ENCODE peak calls at places on chromosome 7, in ten cellular contexts. One of them, this sample, is unnamed.

GRCh38 chr7:155344270-155344617 is 46.6 kb downstream of the INSIG1 start:
- DNase-seq in GM13976: peak; percentile 77
- DNase-seq in retinal pigment epithelial cell: no peak
- DNase-seq in fibroblast of mammary gland: no peak
- DNase-seq in CD8-positive, alpha-beta T cell: no peak
- DNase-seq in heart right ventricle: no peak
- DNase-seq in GM13977: peak; percentile 78
- DNase-seq in chondrocyte: no peak
- DNase-seq in neural crest cell: no peak
- DNase-seq in AG09309: no peak
- DNase-seq in this sample: no peak

GRCh38 chr7:68009716-68010115 is 1013.1 kb downstream of the TYW1 start:
- DNase-seq in retinal pigment epithelial cell: no peak
- DNase-seq in CD8-positive, alpha-beta T cell: no peak
- DNase-seq in heart right ventricle: no peak
- DNase-seq in chondrocyte: no peak
- DNase-seq in GM13976: no peak
- DNase-seq in GM13977: no peak
- DNase-seq in fibroblast of mammary gland: no peak
- DNase-seq in neural crest cell: no peak
- DNase-seq in AG09309: no peak
- DNase-seq in this sample: peak; percentile 9

GRCh38 chr7:137142376-137142775 is 201.2 kb downstream of the PTN start:
- DNase-seq in GM13977: no peak
- DNase-seq in heart right ventricle: no peak
- DNase-seq in AG09309: no peak
- DNase-seq in GM13976: no peak
- DNase-seq in retinal pigment epithelial cell: no peak
- DNase-seq in fibroblast of mammary gland: peak; percentile 42
- DNase-seq in chondrocyte: no peak
- DNase-seq in CD8-positive, alpha-beta T cell: no peak
- DNase-seq in neural crest cell: no peak
- DNase-seq in this sample: peak; percentile 80

GRCh38 chr7:49333180-49333881 is 409.0 kb downstream of the CDC14C start:
- DNase-seq in GM13976: no peak
- DNase-seq in CD8-positive, alpha-beta T cell: no peak
- DNase-seq in chondrocyte: no peak
- DNase-seq in fibroblast of mammary gland: no peak
- DNase-seq in heart right ventricle: no peak
- DNase-seq in GM13977: peak; percentile 4
- DNase-seq in neural crest cell: no peak
- DNase-seq in retinal pigment epithelial cell: no peak
- DNase-seq in AG09309: no peak
- DNase-seq in this sample: no peak

GRCh38 chr7:83832009-83832408 is 183.1 kb upstream of the SEMA3E start:
- DNase-seq in GM13976: no peak
- DNase-seq in fibroblast of mammary gland: no peak
- DNase-seq in neural crest cell: no peak
- DNase-seq in AG09309: no peak
- DNase-seq in retinal pigment epithelial cell: no peak
- DNase-seq in CD8-positive, alpha-beta T cell: no peak
- DNase-seq in chondrocyte: no peak
- DNase-seq in heart right ventricle: no peak
- DNase-seq in GM13977: no peak
- DNase-seq in this sample: no peak

GRCh38 chr7:108403597-108404217 is 52.5 kb downstream of the NRCAM start:
- DNase-seq in retinal pigment epithelial cell: no peak
- DNase-seq in GM13977: no peak
- DNase-seq in chondrocyte: no peak
- DNase-seq in heart right ventricle: no peak
- DNase-seq in fibroblast of mammary gland: no peak
- DNase-seq in AG09309: no peak
- DNase-seq in neural crest cell: no peak
- DNase-seq in CD8-positive, alpha-beta T cell: no peak
- DNase-seq in GM13976: no peak
- DNase-seq in this sample: no peak

GRCh38 chr7:124752310-124752709 is 13.3 kb downstream of the GPR37 start:
- DNase-seq in neural crest cell: no peak
- DNase-seq in AG09309: no peak
- DNase-seq in retinal pigment epithelial cell: no peak
- DNase-seq in CD8-positive, alpha-beta T cell: no peak
- DNase-seq in GM13977: no peak
- DNase-seq in heart right ventricle: no peak
- DNase-seq in chondrocyte: no peak
- DNase-seq in GM13976: no peak
- DNase-seq in fibroblast of mammary gland: no peak
- DNase-seq in this sample: no peak

GRCh38 chr7:128352138-128352537 is 8.4 kb upstream of the RBM28 start:
- DNase-seq in fibroblast of mammary gland: peak; percentile 19
- DNase-seq in GM13977: peak; percentile 51
- DNase-seq in heart right ventricle: peak; percentile 30
- DNase-seq in chondrocyte: no peak
- DNase-seq in GM13976: no peak
- DNase-seq in retinal pigment epithelial cell: no peak
- DNase-seq in CD8-positive, alpha-beta T cell: no peak
- DNase-seq in AG09309: no peak
- DNase-seq in neural crest cell: no peak
- DNase-seq in this sample: peak; percentile 59

GRCh38 chr7:116087984-116088383 is 57.4 kb upstream of the TFEC start:
- DNase-seq in AG09309: no peak
- DNase-seq in fibroblast of mammary gland: no peak
- DNase-seq in GM13976: no peak
- DNase-seq in CD8-positive, alpha-beta T cell: no peak
- DNase-seq in chondrocyte: no peak
- DNase-seq in neural crest cell: no peak
- DNase-seq in heart right ventricle: no peak
- DNase-seq in GM13977: no peak
- DNase-seq in retinal pigment epithelial cell: no peak
- DNase-seq in this sample: no peak

GRCh38 chr7:91267558-91267955 is 3.3 kb downstream of the FZD1 start:
- DNase-seq in GM13976: no peak
- DNase-seq in heart right ventricle: peak; percentile 19
- DNase-seq in fibroblast of mammary gland: peak; percentile 56
- DNase-seq in retinal pigment epithelial cell: no peak
- DNase-seq in AG09309: peak; percentile 79
- DNase-seq in neural crest cell: no peak
- DNase-seq in GM13977: no peak
- DNase-seq in CD8-positive, alpha-beta T cell: no peak
- DNase-seq in chondrocyte: no peak
- DNase-seq in this sample: peak; percentile 14

GRCh38 chr7:22853674-22854157 is 31.1 kb upstream of the TOMM7 start:
- DNase-seq in fibroblast of mammary gland: peak; percentile 44
- DNase-seq in retinal pigment epithelial cell: no peak
- DNase-seq in CD8-positive, alpha-beta T cell: no peak
- DNase-seq in neural crest cell: no peak
- DNase-seq in heart right ventricle: no peak
- DNase-seq in GM13977: peak; percentile 25
- DNase-seq in chondrocyte: no peak
- DNase-seq in GM13976: no peak
- DNase-seq in AG09309: no peak
- DNase-seq in this sample: peak; percentile 42
- TF ChIP-seq CTCF in fibroblast of mammary gland: no peak
- TF ChIP-seq CTCF in retinal pigment epithelial cell: peak; percentile 35
- TF ChIP-seq CTCF in CD8-positive, alpha-beta T cell: no peak
- TF ChIP-seq CTCF in neural crest cell: no peak
- TF ChIP-seq CTCF in heart right ventricle: peak; percentile 87
- TF ChIP-seq CTCF in GM13977: peak; percentile 45
- TF ChIP-seq CTCF in chondrocyte: no peak
- TF ChIP-seq CTCF in GM13976: peak; percentile 55
- TF ChIP-seq CTCF in AG09309: no peak
- TF ChIP-seq CTCF in this sample: no peak

GRCh38 chr7:101519324-101520017 is 109.6 kb downstream of the MYL10 start:
- DNase-seq in GM13977: no peak
- DNase-seq in neural crest cell: no peak
- DNase-seq in retinal pigment epithelial cell: no peak
- DNase-seq in GM13976: no peak
- DNase-seq in chondrocyte: no peak
- DNase-seq in AG09309: peak; percentile 57
- DNase-seq in fibroblast of mammary gland: peak; percentile 78
- DNase-seq in CD8-positive, alpha-beta T cell: no peak
- DNase-seq in heart right ventricle: no peak
- DNase-seq in this sample: no peak
- TF ChIP-seq CTCF in GM13977: no peak
- TF ChIP-seq CTCF in neural crest cell: no peak
- TF ChIP-seq CTCF in retinal pigment epithelial cell: no peak
- TF ChIP-seq CTCF in GM13976: no peak
- TF ChIP-seq CTCF in chondrocyte: no peak
- TF ChIP-seq CTCF in AG09309: no peak
- TF ChIP-seq CTCF in fibroblast of mammary gland: no peak
- TF ChIP-seq CTCF in CD8-positive, alpha-beta T cell: no peak
- TF ChIP-seq CTCF in heart right ventricle: no peak
- TF ChIP-seq CTCF in this sample: no peak

GRCh38 chr7:12686234-12686893 is 1.1 kb upstream of the ARL4A start:
- DNase-seq in GM13976: peak; percentile 89
- DNase-seq in neural crest cell: peak; percentile 93
- DNase-seq in GM13977: peak; percentile 90
- DNase-seq in retinal pigment epithelial cell: peak; percentile 87
- DNase-seq in fibroblast of mammary gland: peak; percentile 97
- DNase-seq in heart right ventricle: peak; percentile 89
- DNase-seq in chondrocyte: peak; percentile 93
- DNase-seq in AG09309: no peak
- DNase-seq in CD8-positive, alpha-beta T cell: peak; percentile 96
- DNase-seq in this sample: peak; percentile 88

GRCh38 chr7:12684733-12685132 is 2.7 kb upstream of the ARL4A start:
- DNase-seq in GM13977: no peak
- DNase-seq in GM13976: no peak
- DNase-seq in heart right ventricle: no peak
- DNase-seq in AG09309: no peak
- DNase-seq in neural crest cell: no peak
- DNase-seq in chondrocyte: no peak
- DNase-seq in retinal pigment epithelial cell: no peak
- DNase-seq in fibroblast of mammary gland: no peak
- DNase-seq in CD8-positive, alpha-beta T cell: no peak
- DNase-seq in this sample: no peak

GRCh38 chr7:12684186-12684585 is 3.2 kb upstream of the ARL4A start:
- DNase-seq in chondrocyte: no peak
- DNase-seq in GM13976: no peak
- DNase-seq in CD8-positive, alpha-beta T cell: no peak
- DNase-seq in AG09309: no peak
- DNase-seq in retinal pigment epithelial cell: no peak
- DNase-seq in fibroblast of mammary gland: no peak
- DNase-seq in heart right ventricle: no peak
- DNase-seq in GM13977: no peak
- DNase-seq in neural crest cell: no peak
- DNase-seq in this sample: no peak

GRCh38 chr7:12685550-12685949 is 1.9 kb upstream of the ARL4A start:
- DNase-seq in chondrocyte: no peak
- DNase-seq in CD8-positive, alpha-beta T cell: peak; percentile 50
- DNase-seq in GM13976: no peak
- DNase-seq in neural crest cell: peak; percentile 49
- DNase-seq in fibroblast of mammary gland: peak; percentile 72
- DNase-seq in retinal pigment epithelial cell: peak; percentile 48
- DNase-seq in AG09309: no peak
- DNase-seq in heart right ventricle: peak; percentile 36
- DNase-seq in GM13977: no peak
- DNase-seq in this sample: peak; percentile 30

GRCh38 chr7:12683678-12684077 is 3.8 kb upstream of the ARL4A start:
- DNase-seq in GM13976: no peak
- DNase-seq in chondrocyte: no peak
- DNase-seq in CD8-positive, alpha-beta T cell: no peak
- DNase-seq in fibroblast of mammary gland: peak; percentile 41
- DNase-seq in retinal pigment epithelial cell: no peak
- DNase-seq in neural crest cell: no peak
- DNase-seq in AG09309: no peak
- DNase-seq in heart right ventricle: no peak
- DNase-seq in GM13977: no peak
- DNase-seq in this sample: peak; percentile 29
- TF ChIP-seq CTCF in GM13976: no peak
- TF ChIP-seq CTCF in chondrocyte: peak; percentile 84
- TF ChIP-seq CTCF in CD8-positive, alpha-beta T cell: no peak
- TF ChIP-seq CTCF in fibroblast of mammary gland: peak; percentile 40
- TF ChIP-seq CTCF in retinal pigment epithelial cell: peak; percentile 34
- TF ChIP-seq CTCF in neural crest cell: peak; percentile 54
- TF ChIP-seq CTCF in AG09309: peak; percentile 36
- TF ChIP-seq CTCF in heart right ventricle: peak; percentile 33
- TF ChIP-seq CTCF in GM13977: peak; percentile 3
- TF ChIP-seq CTCF in this sample: peak; percentile 37

GRCh38 chr7:24587853-24588252 is 14.6 kb downstream of the PALS2 start:
- DNase-seq in heart right ventricle: no peak
- DNase-seq in fibroblast of mammary gland: no peak
- DNase-seq in neural crest cell: no peak
- DNase-seq in retinal pigment epithelial cell: no peak
- DNase-seq in chondrocyte: no peak
- DNase-seq in AG09309: no peak
- DNase-seq in CD8-positive, alpha-beta T cell: peak; percentile 74
- DNase-seq in GM13977: no peak
- DNase-seq in GM13976: no peak
- DNase-seq in this sample: peak; percentile 3
- TF ChIP-seq CTCF in heart right ventricle: peak; percentile 30
- TF ChIP-seq CTCF in fibroblast of mammary gland: peak; percentile 35
- TF ChIP-seq CTCF in neural crest cell: peak; percentile 64
- TF ChIP-seq CTCF in retinal pigment epithelial cell: peak; percentile 41
- TF ChIP-seq CTCF in chondrocyte: peak; percentile 70
- TF ChIP-seq CTCF in AG09309: peak; percentile 36
- TF ChIP-seq CTCF in CD8-positive, alpha-beta T cell: peak; percentile 97
- TF ChIP-seq CTCF in GM13977: peak; percentile 63
- TF ChIP-seq CTCF in GM13976: peak; percentile 30
- TF ChIP-seq CTCF in this sample: peak; percentile 25

DNA sequence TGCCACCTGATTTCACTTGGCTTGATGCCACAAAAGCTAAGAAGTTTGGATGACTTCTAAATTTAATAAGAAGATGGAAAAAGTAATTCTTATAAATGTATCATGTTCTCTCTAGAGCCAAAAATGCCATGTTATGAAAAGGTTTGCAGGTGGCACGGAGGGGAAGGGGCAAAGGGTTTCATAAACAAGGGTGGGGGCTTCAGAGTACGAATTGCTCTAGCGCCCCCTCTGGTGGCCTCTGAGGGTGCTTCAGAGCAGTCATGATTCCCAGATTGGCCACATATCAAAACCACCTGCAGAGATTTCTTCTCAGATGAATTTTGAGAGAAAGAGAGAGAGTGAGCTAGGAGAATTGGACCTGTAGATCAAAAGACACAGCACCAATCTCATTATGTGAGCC is 208.6 kb upstream of the YAE1 start:
- DNase-seq in CD8-positive, alpha-beta T cell: no peak
- DNase-seq in AG09309: no peak
- DNase-seq in fibroblast of mammary gland: no peak
- DNase-seq in GM13976: no peak
- DNase-seq in retinal pigment epithelial cell: no peak
- DNase-seq in heart right ventricle: no peak
- DNase-seq in neural crest cell: peak; percentile 9
- DNase-seq in chondrocyte: no peak
- DNase-seq in GM13977: no peak
- DNase-seq in this sample: no peak
- TF ChIP-seq CTCF in CD8-positive, alpha-beta T cell: no peak
- TF ChIP-seq CTCF in AG09309: peak; percentile 20
- TF ChIP-seq CTCF in fibroblast of mammary gland: peak; percentile 31
- TF ChIP-seq CTCF in GM13976: peak; percentile 11
- TF ChIP-seq CTCF in retinal pigment epithelial cell: peak; percentile 56
- TF ChIP-seq CTCF in heart right ventricle: no peak
- TF ChIP-seq CTCF in neural crest cell: peak; percentile 58
- TF ChIP-seq CTCF in chondrocyte: peak; percentile 65
- TF ChIP-seq CTCF in GM13977: peak; percentile 38
- TF ChIP-seq CTCF in this sample: peak; percentile 16

This sample was measured in epithelial cell of esophagus.